ENCODE peak calls at places on chromosomes 2 and 18, in four cellular contexts. G, H, J and O are unnamed samples.

GRCh38 chr2:214730248-214730647 is 79.2 kb downstream of the BARD1 start:
- DNase-seq in G (peak), H (no peak), J (no peak), O (no peak)

GRCh38 chr18:35383136-35383535 is 6.0 kb upstream of the ZNF396 start:
- DNase-seq in G (no peak), H (no peak), J (no peak), O (no peak)

GRCh38 chr2:240203031-240203841 is 62.8 kb upstream of the OTOS start:
- DNase-seq in G (no peak), H (no peak), J (no peak), O (no peak)

GRCh38 chr18:57881818-57882413 is 78.8 kb upstream of the ATP8B1 start:
- DNase-seq in G (peak), H (peak), J (peak), O (peak)

GRCh38 chr2:37472959-37473358 is 128.5 kb downstream of the QPCT start:
- DNase-seq in G (peak), H (no peak), J (peak), O (peak)

GRCh38 chr18:3147935-3148554 is 71.7 kb downstream of the MYOM1 start:
- DNase-seq in G (no peak), H (no peak), J (no peak), O (no peak)

GRCh38 chr2:88919087-88919738 is 227.7 kb downstream of the RPIA start:
- DNase-seq in G (peak), H (no peak), J (no peak), O (no peak)

GRCh38 chr18:45677408-45677807 is 46.6 kb upstream of the SLC14A1 start:
- DNase-seq in G (no peak), H (no peak), J (no peak), O (no peak)

GRCh38 chr2:206989306-206989705 is 50.0 kb downstream of the CPO start:
- DNase-seq in G (peak), H (peak), J (peak), O (peak)

GRCh38 chr2:130749641-130750040 is 5.7 kb upstream of the AMER3 start:
- DNase-seq in G (no peak), H (no peak), J (no peak), O (no peak)

GRCh38 chr2:109529532-109530449 is 84.0 kb downstream of the SEPTIN10 start:
- DNase-seq in G (peak), H (no peak), J (no peak), O (no peak)

GRCh38 chr18:22628795-22629194 is 211.1 kb upstream of the CTAGE1 start:
- DNase-seq in G (no peak), H (no peak), J (no peak), O (no peak)

GRCh38 chr2:55460562-55460961 is 40.9 kb upstream of the CCDC88A start:
- DNase-seq in G (peak), H (no peak), J (no peak), O (peak)

GRCh38 chr2:42096869-42097591 is 49.2 kb downstream of the PKDCC start:
- DNase-seq in G (no peak), H (no peak), J (no peak), O (no peak)

GRCh38 chr2:74884118-74884517 is 50.2 kb downstream of the HK2 start:
- DNase-seq in G (no peak), H (no peak), J (no peak), O (no peak)

GRCh38 chr2:58702302-58702696 is 461.2 kb upstream of the FANCL start:
- DNase-seq in G (peak), H (no peak), J (no peak), O (no peak)

GRCh38 chr18:29004921-29005320 is 828.0 kb upstream of the CDH2 start:
- DNase-seq in G (peak), H (no peak), J (no peak), O (no peak)

GRCh38 chr2:28661589-28662001 is 90.0 kb upstream of the PPP1CB start:
- DNase-seq in G (peak), H (peak), J (no peak), O (peak)

GRCh38 chr2:201171259-201171814 is 11.6 kb upstream of the CASP10 start:
- DNase-seq in G (no peak), H (no peak), J (no peak), O (no peak)

GRCh38 chr2:65227035-65227470 is 578 bp upstream of the ACTR2 start:
- DNase-seq in G (peak), H (no peak), J (no peak), O (peak)

GRCh38 chr2:3728104-3729054 is 25.0 kb downstream of the DCDC2C start:
- DNase-seq in G (peak), H (peak), J (peak), O (peak)

GRCh38 chr2:95685513-95685912 is 93.7 kb downstream of the TRIM43 start:
- DNase-seq in G (no peak), H (no peak), J (no peak), O (no peak)

GRCh38 chr2:198314559-198315153 is 510.3 kb downstream of the PLCL1 start:
- DNase-seq in G (peak), H (peak), J (no peak), O (no peak)

GRCh38 chr2:201730651-201731280 is 32.3 kb upstream of the MPP4 start:
- DNase-seq in G (no peak), H (no peak), J (no peak), O (no peak)

GRCh38 chr2:27191107-27191829 is 20.6 kb upstream of the ATRAID start:
- DNase-seq in G (peak), H (peak), J (peak), O (peak)